ENCODE peak calls at places on chromosome 5, in four cellular contexts. One of them, this sample, is unnamed.

GRCh38 chr5:7420506-7421280 is 24.8 kb downstream of the ADCY2 start:
- DNase-seq in H1: no peak
- DNase-seq in stomach: no peak
- DNase-seq in transverse colon: no peak
- DNase-seq in this sample: no peak

GRCh38 chr5:45162974-45163373 is 354.2 kb downstream of the MRPS30 start:
- DNase-seq in H1: no peak
- DNase-seq in stomach: no peak
- DNase-seq in transverse colon: no peak
- DNase-seq in this sample: no peak

GRCh38 chr5:177310757-177311173 is 933 bp downstream of the MXD3 start:
- DNase-seq in H1: no peak
- DNase-seq in stomach: no peak
- DNase-seq in transverse colon: peak; percentile 70
- DNase-seq in this sample: no peak

GRCh38 chr5:105956456-105957177 is 1714.1 kb downstream of the EFNA5 start:
- DNase-seq in H1: no peak
- DNase-seq in stomach: no peak
- DNase-seq in transverse colon: no peak
- DNase-seq in this sample: no peak

GRCh38 chr5:80715887-80716286 is 61.1 kb upstream of the DHFR start:
- DNase-seq in H1: no peak
- DNase-seq in stomach: no peak
- DNase-seq in transverse colon: no peak
- DNase-seq in this sample: no peak

GRCh38 chr5:633521-633955 is 21.4 kb downstream of the CEP72 start:
- DNase-seq in H1: peak; percentile 52
- DNase-seq in stomach: no peak
- DNase-seq in transverse colon: no peak
- DNase-seq in this sample: no peak

GRCh38 chr5:176424181-176424580 is 7.8 kb upstream of the CLTB start:
- DNase-seq in H1: no peak
- DNase-seq in stomach: no peak
- DNase-seq in transverse colon: no peak
- DNase-seq in this sample: no peak

GRCh38 chr5:78804995-78805394 is 156.4 kb upstream of the LHFPL2 start:
- DNase-seq in H1: no peak
- DNase-seq in stomach: no peak
- DNase-seq in transverse colon: no peak
- DNase-seq in this sample: no peak

GRCh38 chr5:178205010-178205748 is 846 bp downstream of the HNRNPAB start:
- DNase-seq in H1: peak; percentile 68
- DNase-seq in stomach: peak; percentile 87
- DNase-seq in transverse colon: peak; percentile 92
- DNase-seq in this sample: no peak

GRCh38 chr5:69498384-69498783 is 5.8 kb downstream of the OCLN start:
- DNase-seq in H1: no peak
- DNase-seq in stomach: no peak
- DNase-seq in transverse colon: no peak
- DNase-seq in this sample: no peak

GRCh38 chr5:121144764-121145163 is 680.7 kb downstream of the PRR16 start:
- DNase-seq in H1: no peak
- DNase-seq in stomach: no peak
- DNase-seq in transverse colon: no peak
- DNase-seq in this sample: no peak

GRCh38 chr5:146203872-146204192 is 427 bp downstream of the RBM27 start:
- DNase-seq in H1: no peak
- DNase-seq in stomach: no peak
- DNase-seq in transverse colon: no peak
- DNase-seq in this sample: no peak

GRCh38 chr5:142636093-142636492 is 49.8 kb downstream of the FGF1 start:
- DNase-seq in H1: no peak
- DNase-seq in stomach: no peak
- DNase-seq in transverse colon: no peak
- DNase-seq in this sample: no peak

GRCh38 chr5:94545870-94546625 is 72.4 kb downstream of the KIAA0825 start:
- DNase-seq in H1: no peak
- DNase-seq in stomach: no peak
- DNase-seq in transverse colon: peak; percentile 12
- DNase-seq in this sample: no peak

GRCh38 chr5:64635056-64635686 is 55.1 kb upstream of the SHISAL2B start:
- DNase-seq in H1: no peak
- DNase-seq in stomach: no peak
- DNase-seq in transverse colon: no peak
- DNase-seq in this sample: no peak

GRCh38 chr5:68396722-68397121 is 181.2 kb downstream of the PIK3R1 start:
- DNase-seq in H1: no peak
- DNase-seq in stomach: peak; percentile 51
- DNase-seq in transverse colon: peak; percentile 67
- DNase-seq in this sample: no peak

GRCh38 chr5:142342128-142342981 is 17.5 kb upstream of the SPRY4 start:
- DNase-seq in H1: no peak
- DNase-seq in stomach: no peak
- DNase-seq in transverse colon: no peak
- DNase-seq in this sample: no peak

GRCh38 chr5:127634007-127634406 is 14.9 kb upstream of the CTXN3 start:
- DNase-seq in H1: no peak
- DNase-seq in stomach: no peak
- DNase-seq in transverse colon: no peak
- DNase-seq in this sample: no peak

GRCh38 chr5:74199436-74200210 is 440.9 kb downstream of the ENC1 start:
- DNase-seq in H1: no peak
- DNase-seq in stomach: no peak
- DNase-seq in transverse colon: no peak
- DNase-seq in this sample: no peak

GRCh38 chr5:66239034-66239433 is 94.9 kb downstream of the SREK1 start:
- DNase-seq in H1: no peak
- DNase-seq in stomach: no peak
- DNase-seq in transverse colon: no peak
- DNase-seq in this sample: no peak

GRCh38 chr5:180297587-180298282 is 5.9 kb upstream of the MAPK9 start:
- DNase-seq in H1: no peak
- DNase-seq in stomach: no peak
- DNase-seq in transverse colon: no peak
- DNase-seq in this sample: no peak

GRCh38 chr5:89444073-89444472 is 561.1 kb upstream of the MEF2C start:
- DNase-seq in H1: no peak
- DNase-seq in stomach: no peak
- DNase-seq in transverse colon: no peak
- DNase-seq in this sample: no peak

GRCh38 chr5:127959152-127959764 is 124.3 kb upstream of the SLC12A2 start:
- DNase-seq in H1: no peak
- DNase-seq in stomach: peak; percentile 70
- DNase-seq in transverse colon: peak; percentile 83
- DNase-seq in this sample: no peak

GRCh38 chr5:80037366-80037765 is 2.2 kb downstream of the THBS4 start:
- DNase-seq in H1: no peak
- DNase-seq in stomach: no peak
- DNase-seq in transverse colon: no peak
- DNase-seq in this sample: no peak

GRCh38 chr5:160802567-160802966 is 49.4 kb downstream of the ATP10B start:
- DNase-seq in H1: no peak
- DNase-seq in stomach: no peak
- DNase-seq in transverse colon: peak; percentile 19
- DNase-seq in this sample: no peak

GRCh38 chr5:141855265-141856029 is 22.8 kb downstream of the PCDH1 start:
- DNase-seq in H1: no peak
- DNase-seq in stomach: peak; percentile 57
- DNase-seq in transverse colon: no peak
- DNase-seq in this sample: no peak

GRCh38 chr5:3534997-3535396 is 60.6 kb upstream of the IRX1 start:
- DNase-seq in H1: no peak
- DNase-seq in stomach: no peak
- DNase-seq in transverse colon: no peak
- DNase-seq in this sample: peak; percentile 54

GRCh38 chr5:143923634-143924265 is 111.8 kb downstream of the HMHB1 start:
- DNase-seq in H1: no peak
- DNase-seq in stomach: no peak
- DNase-seq in transverse colon: no peak
- DNase-seq in this sample: no peak
- TF ChIP-seq POLR2A in H1: no peak
- TF ChIP-seq POLR2A in stomach: no peak
- TF ChIP-seq POLR2A in transverse colon: no peak
- TF ChIP-seq POLR2A in this sample: no peak

DNA sequence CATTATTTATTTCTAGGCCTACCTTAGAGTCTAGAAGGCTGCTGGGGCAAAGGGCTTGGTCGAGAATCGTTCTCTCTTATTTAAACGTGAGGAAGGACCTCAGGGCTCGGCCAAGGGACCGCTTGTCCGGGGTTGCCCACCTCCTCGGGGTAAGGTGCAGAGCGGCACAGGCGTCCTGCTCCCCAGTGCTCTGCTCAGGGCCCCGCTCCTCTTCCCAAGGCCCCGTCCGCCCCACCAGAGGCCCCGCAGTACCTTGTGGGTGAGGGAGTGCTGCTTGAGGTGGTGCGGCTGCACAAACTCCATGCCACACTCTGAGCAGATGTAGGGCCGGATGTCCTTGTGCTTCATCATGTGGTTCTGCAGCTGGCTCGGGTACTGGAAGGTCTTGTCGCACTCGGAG is 47.3 kb downstream of the ZNF366 start:
- DNase-seq in H1: no peak
- DNase-seq in stomach: no peak
- DNase-seq in transverse colon: no peak
- DNase-seq in this sample: peak; percentile 64
- TF ChIP-seq POLR2AphosphoS5 in H1: no peak
- TF ChIP-seq POLR2AphosphoS5 in stomach: no peak
- TF ChIP-seq POLR2AphosphoS5 in transverse colon: no peak
- TF ChIP-seq POLR2AphosphoS5 in this sample: no peak

GRCh38 chr5:173283318-173284288 is 44.6 kb downstream of the STC2 start:
- DNase-seq in H1: peak; percentile 91
- DNase-seq in stomach: peak; percentile 80
- DNase-seq in transverse colon: peak; percentile 51
- DNase-seq in this sample: no peak
- TF ChIP-seq CTCF in H1: peak; percentile 79
- TF ChIP-seq CTCF in stomach: peak; percentile 60
- TF ChIP-seq CTCF in transverse colon: peak; percentile 47
- TF ChIP-seq CTCF in this sample: peak; percentile 25

GRCh38 chr5:38167562-38167996 is 90.8 kb upstream of the EGFLAM start:
- DNase-seq in H1: peak; percentile 50
- DNase-seq in stomach: no peak
- DNase-seq in transverse colon: no peak
- DNase-seq in this sample: no peak
- TF ChIP-seq POLR2A in H1: no peak
- TF ChIP-seq POLR2A in stomach: no peak
- TF ChIP-seq POLR2A in transverse colon: no peak
- TF ChIP-seq POLR2A in this sample: no peak